ENCODE peak calls at places on chromosomes 1 and 21, in ten cellular contexts. D is endothelial cell of umbilical vein; M is cardiac fibroblast; G is stimulated activated CD4-positive, alpha-beta T cell treated with anti-CD3 and anti-CD28 coated beads, Interleukin-1b, Interleukin-23, amount 100 ng/mL, for 24 hours; Y is COR-L47; S is HCT116; N is activated naive CD8-positive, alpha-beta T cell treated with anti-CD3 and anti-CD28 coated beads, Interleukin-2, amount 50 U/mL, for 24 hours; E is iPS DF 19.7; K is psoas muscle; O is foreskin fibroblast. V is an unnamed sample.

GRCh38 chr1:218361298-218362065 is 16.3 kb downstream of the TGFB2 start:
- DNase-seq in N (no peak), Y (no peak), K (no peak), G (no peak), E (no peak), O (peak), M (peak), D (peak), S (peak), V (no peak)

GRCh38 chr1:153506831-153507413 is 28.9 kb downstream of the S100A6 start:
- DNase-seq in S (no peak), O (peak), N (no peak), K (peak), E (no peak), M (peak), D (no peak), G (no peak), Y (no peak), V (peak)

GRCh38 chr1:76068542-76068941 is 6.0 kb upstream of the ST6GALNAC3 start:
- DNase-seq in S (no peak), E (no peak), D (peak), G (no peak), K (no peak), Y (no peak), M (peak), O (peak), N (no peak), V (peak)

GRCh38 chr1:69613414-69613813 is 45.7 kb downstream of the LRRC7 start:
- DNase-seq in Y (no peak), S (no peak), D (no peak), N (no peak), G (no peak), M (no peak), E (no peak), O (no peak), K (no peak), V (no peak)

GRCh38 chr1:230849451-230850194 is 18.7 kb downstream of the C1orf198 start:
- DNase-seq in M (peak), N (no peak), S (no peak), Y (no peak), E (no peak), D (peak), K (peak), O (peak), G (no peak), V (peak)

GRCh38 chr1:116544588-116545358 is 26.1 kb downstream of the CD58 start:
- DNase-seq in E (no peak), K (no peak), G (no peak), D (no peak), O (no peak), Y (no peak), S (no peak), N (peak), M (no peak), V (no peak)

GRCh38 chr1:207312604-207312920 is 8.9 kb upstream of the CD55 start:
- DNase-seq in O (no peak), D (no peak), E (no peak), N (no peak), S (no peak), G (no peak), M (no peak), K (no peak), Y (no peak), V (no peak)

GRCh38 chr21:45973475-45974072 is 8.0 kb upstream of the COL6A1 start:
- DNase-seq in Y (peak), K (peak), G (peak), S (peak), E (no peak), N (peak), O (peak), D (peak), M (peak), V (peak)

GRCh38 chr1:78831731-78832360 is 174.7 kb downstream of the ADGRL4 start:
- DNase-seq in K (no peak), E (no peak), Y (no peak), G (no peak), O (peak), M (peak), D (peak), S (peak), N (no peak), V (peak)

GRCh38 chr1:154097873-154098272 is 57.0 kb downstream of the NUP210L start:
- DNase-seq in K (no peak), Y (no peak), M (no peak), D (no peak), N (no peak), E (no peak), S (no peak), G (no peak), O (no peak), V (no peak)